ENCODE peak calls at places on chromosomes 1 and 21, in seven cellular contexts. F is activated CD4-positive, alpha-beta T cell treated with anti-CD3 and anti-CD28 coated beads, Interleukin-2, amount 50 U/mL, for 24 hours; I is pons; L is pulmonary artery endothelial cell; Z is stimulated activated CD8-positive, alpha-beta memory T cell treated with anti-CD3 and anti-CD28 coated beads, Interleukin-7, amount 100 ng/mL, for 1 hour; H is upper lobe of right lung; C is AML-193. N is an unnamed sample.

GRCh38 chr1:92851729-92852128 is 19.9 kb downstream of the RPL5 start:
- DNase-seq in F (no peak), I (no peak), L (no peak), Z (no peak), H (no peak), C (no peak), N (no peak)

GRCh38 chr1:217088521-217089221 is 365.4 kb upstream of the ESRRG start:
- DNase-seq in F (no peak), I (peak), L (no peak), Z (no peak), H (no peak), C (no peak), N (no peak)

GRCh38 chr1:180116964-180117763 is 37.5 kb upstream of the QSOX1 start:
- DNase-seq in F (no peak), I (no peak), L (no peak), Z (no peak), H (no peak), C (no peak), N (no peak)

GRCh38 chr21:42198949-42199348 is 20.0 kb upstream of the ABCG1 start:
- DNase-seq in F (no peak), I (no peak), L (no peak), Z (no peak), H (no peak), C (no peak), N (no peak)

GRCh38 chr1:19877821-19878636 is 4.2 kb upstream of the OTUD3 start:
- DNase-seq in F (no peak), I (no peak), L (no peak), Z (no peak), H (no peak), C (no peak), N (no peak)

GRCh38 chr21:35083246-35083645 is 34.1 kb upstream of the RUNX1 start:
- DNase-seq in F (no peak), I (no peak), L (no peak), Z (no peak), H (no peak), C (no peak), N (no peak)

GRCh38 chr1:154822717-154823116 is 47.4 kb downstream of the KCNN3 start:
- DNase-seq in F (no peak), I (no peak), L (no peak), Z (no peak), H (no peak), C (no peak), N (no peak)

GRCh38 chr1:115068780-115069179 is 20.5 kb downstream of the TSPAN2 start:
- DNase-seq in F (no peak), I (no peak), L (no peak), Z (no peak), H (no peak), C (no peak), N (no peak)

GRCh38 chr1:22108343-22109135 is 34.4 kb downstream of the WNT4 start:
- DNase-seq in F (no peak), I (peak), L (no peak), Z (no peak), H (no peak), C (no peak), N (no peak)

GRCh38 chr1:167207940-167208623 is 12.6 kb upstream of the POU2F1 start:
- DNase-seq in F (no peak), I (no peak), L (no peak), Z (no peak), H (no peak), C (no peak), N (no peak)

GRCh38 chr1:193141804-193142203 is 20.0 kb downstream of the CDC73 start:
- DNase-seq in F (no peak), I (no peak), L (no peak), Z (no peak), H (no peak), C (no peak), N (no peak)

GRCh38 chr1:58395355-58395754 is 151.2 kb downstream of the OMA1 start:
- DNase-seq in F (no peak), I (no peak), L (peak), Z (no peak), H (no peak), C (peak), N (no peak)

GRCh38 chr1:231750296-231750695 is 123.7 kb downstream of the DISC1 start:
- DNase-seq in F (no peak), I (no peak), L (no peak), Z (no peak), H (no peak), C (no peak), N (no peak)

GRCh38 chr1:167486090-167486824 is 32.1 kb downstream of the CD247 start:
- DNase-seq in F (no peak), I (no peak), L (no peak), Z (no peak), H (no peak), C (no peak), N (peak)

GRCh38 chr1:238141295-238141694 is 250.6 kb upstream of the ZP4 start:
- DNase-seq in F (no peak), I (no peak), L (no peak), Z (no peak), H (no peak), C (no peak), N (no peak)

GRCh38 chr1:248752119-248752931 is 3.2 kb downstream of the LYPD8 start:
- DNase-seq in F (no peak), I (no peak), L (no peak), Z (no peak), H (peak), C (no peak), N (no peak)

GRCh38 chr1:91325456-91325855 is 79.2 kb downstream of the HFM1 start:
- DNase-seq in F (no peak), I (no peak), L (no peak), Z (no peak), H (no peak), C (no peak), N (no peak)

GRCh38 chr1:28983509-28984310 is 69.3 kb downstream of the EPB41 start:
- DNase-seq in F (no peak), I (no peak), L (no peak), Z (no peak), H (peak), C (no peak), N (no peak)

GRCh38 chr1:68225781-68226180 is 6.5 kb downstream of the WLS start:
- DNase-seq in F (no peak), I (no peak), L (no peak), Z (no peak), H (no peak), C (no peak), N (no peak)

GRCh38 chr1:23979387-23980005 is 631 bp downstream of the SRSF10 start:
- DNase-seq in F (no peak), I (no peak), L (no peak), Z (no peak), H (no peak), C (no peak), N (no peak)

GRCh38 chr1:160400284-160400645 is at the start of gene VANGL2:
- DNase-seq in F (no peak), I (peak), L (no peak), Z (no peak), H (peak), C (no peak), N (peak)

GRCh38 chr1:79773385-79773784 is 766.9 kb upstream of the ADGRL4 start:
- DNase-seq in F (no peak), I (no peak), L (no peak), Z (no peak), H (no peak), C (no peak), N (no peak)

GRCh38 chr1:92527670-92528069 is 40.9 kb upstream of the GFI1 start:
- DNase-seq in F (no peak), I (no peak), L (no peak), Z (no peak), H (no peak), C (no peak), N (no peak)

GRCh38 chr1:230487773-230488428 is 61.8 kb upstream of the PGBD5 start:
- DNase-seq in F (no peak), I (no peak), L (no peak), Z (no peak), H (no peak), C (no peak), N (no peak)

GRCh38 chr1:43847882-43848281 is 85.7 kb upstream of the ARTN start:
- DNase-seq in F (no peak), I (no peak), L (no peak), Z (no peak), H (no peak), C (no peak), N (no peak)

GRCh38 chr1:68308034-68308433 is 75.7 kb upstream of the WLS start:
- DNase-seq in F (no peak), I (no peak), L (no peak), Z (no peak), H (no peak), C (no peak), N (no peak)

GRCh38 chr1:211535338-211535737 is 43.4 kb upstream of the RD3 start:
- DNase-seq in F (no peak), I (no peak), L (no peak), Z (no peak), H (no peak), C (no peak), N (no peak)

GRCh38 chr21:44294391-44295162 is 5.3 kb upstream of the PFKL start:
- DNase-seq in F (no peak), I (no peak), L (no peak), Z (no peak), H (no peak), C (no peak), N (no peak)

GRCh38 chr1:89682630-89683029 is 49.7 kb downstream of the LRRC8C start:
- DNase-seq in F (no peak), I (no peak), L (no peak), Z (no peak), H (no peak), C (no peak), N (no peak)

GRCh38 chr1:203534526-203534925 is 40.6 kb downstream of the OPTC start:
- DNase-seq in F (no peak), I (no peak), L (no peak), Z (no peak), H (peak), C (no peak), N (no peak)

N was measured in activated gamma-delta T cell.